ENCODE peak calls at places on chromosomes 7 and 10, in nine cellular contexts. G is PC-3; C is left ventricle myocardium inferior; D is HFFc6; H is GM03348; O is GF-D8; K is activated CD8-positive, alpha-beta memory T cell treated with anti-CD3 and anti-CD28 coated beads, Interleukin-2, amount 50 U/mL, for 48 hours; U is AML-193; A is mesenteric fat pad. W is an unnamed sample.

GRCh38 chr7:98284335-98285036 is 3.0 kb downstream of the BRI3 start:
- DNase-seq in G (peak), C (peak), D (peak), H (peak), O (peak), K (no peak), U (peak), A (peak), W (no peak)

GRCh38 chr10:113479346-113480080 is 73.3 kb upstream of the HABP2 start:
- DNase-seq in G (no peak), C (no peak), D (no peak), H (no peak), O (no peak), K (no peak), U (no peak), A (no peak), W (no peak)

GRCh38 chr7:55439627-55440026 is 74.5 kb downstream of the LANCL2 start:
- DNase-seq in G (peak), C (no peak), D (peak), H (peak), O (no peak), K (no peak), U (no peak), A (no peak), W (no peak)

GRCh38 chr10:50561816-50562215 is 61.9 kb downstream of the SGMS1 start:
- DNase-seq in G (peak), C (no peak), D (no peak), H (no peak), O (no peak), K (no peak), U (no peak), A (no peak), W (no peak)

GRCh38 chr10:5523796-5524574 is 776 bp upstream of the CALML3 start:
- DNase-seq in G (no peak), C (no peak), D (no peak), H (no peak), O (no peak), K (peak), U (no peak), A (peak), W (no peak)

GRCh38 chr10:43250625-43250924 is 16.3 kb downstream of the RASGEF1A start:
- DNase-seq in G (no peak), C (no peak), D (no peak), H (no peak), O (no peak), K (no peak), U (no peak), A (no peak), W (no peak)

GRCh38 chr10:52566471-52567246 is 205.9 kb downstream of the MBL2 start:
- DNase-seq in G (peak), C (no peak), D (peak), H (peak), O (no peak), K (no peak), U (no peak), A (no peak), W (no peak)

GRCh38 chr7:80210400-80210799 is 75.8 kb downstream of the GNAI1 start:
- DNase-seq in G (no peak), C (no peak), D (no peak), H (no peak), O (no peak), K (no peak), U (no peak), A (no peak), W (no peak)

GRCh38 chr7:93108003-93108402 is 9.8 kb downstream of the SAMD9 start:
- DNase-seq in G (no peak), C (no peak), D (no peak), H (no peak), O (no peak), K (no peak), U (no peak), A (no peak), W (no peak)

GRCh38 chr10:99700649-99701048 is 31.3 kb downstream of the COX15 start:
- DNase-seq in G (no peak), C (no peak), D (no peak), H (no peak), O (no peak), K (no peak), U (no peak), A (no peak), W (no peak)

GRCh38 chr7:157635148-157635500 is 298.3 kb downstream of the DNAJB6 start:
- DNase-seq in G (no peak), C (no peak), D (no peak), H (no peak), O (no peak), K (no peak), U (no peak), A (peak), W (no peak)

GRCh38 chr7:121204537-121204936 is 124.3 kb upstream of the WNT16 start:
- DNase-seq in G (no peak), C (peak), D (peak), H (no peak), O (no peak), K (no peak), U (no peak), A (no peak), W (no peak)

GRCh38 chr10:85602713-85603112 is 763.9 kb downstream of the GRID1 start:
- DNase-seq in G (no peak), C (no peak), D (no peak), H (no peak), O (no peak), K (no peak), U (no peak), A (no peak), W (no peak)

GRCh38 chr7:156612930-156613329 is 27.6 kb upstream of the RNF32 start:
- DNase-seq in G (no peak), C (no peak), D (no peak), H (no peak), O (no peak), K (peak), U (no peak), A (no peak), W (peak)

GRCh38 chr7:42014625-42015412 is 222.2 kb downstream of the GLI3 start:
- DNase-seq in G (peak), C (no peak), D (no peak), H (peak), O (no peak), K (peak), U (peak), A (no peak), W (peak)

GRCh38 chr10:77872151-77872946 is 54.2 kb downstream of the DLG5 start:
- DNase-seq in G (no peak), C (no peak), D (no peak), H (no peak), O (no peak), K (no peak), U (no peak), A (no peak), W (no peak)

GRCh38 chr10:118792501-118792900 is 37.7 kb upstream of the CACUL1 start:
- DNase-seq in G (peak), C (no peak), D (peak), H (peak), O (peak), K (no peak), U (peak), A (peak), W (no peak)

GRCh38 chr10:124943301-124944092 is 1.6 kb downstream of the ZRANB1 start:
- DNase-seq in G (peak), C (no peak), D (peak), H (peak), O (peak), K (no peak), U (no peak), A (no peak), W (no peak)

GRCh38 chr10:95728535-95728934 is 27.4 kb upstream of the ENTPD1 start:
- DNase-seq in G (peak), C (no peak), D (no peak), H (no peak), O (peak), K (no peak), U (no peak), A (no peak), W (no peak)

GRCh38 chr7:103011650-103012049 is 62.9 kb downstream of the FBXL13 start:
- DNase-seq in G (peak), C (no peak), D (no peak), H (no peak), O (no peak), K (no peak), U (no peak), A (no peak), W (no peak)

GRCh38 chr10:114624941-114625780 is 32.9 kb downstream of the ABLIM1 start:
- DNase-seq in G (peak), C (no peak), D (no peak), H (no peak), O (no peak), K (no peak), U (no peak), A (no peak), W (no peak)

GRCh38 chr7:117338020-117338419 is 15.2 kb upstream of the WNT2 start:
- DNase-seq in G (peak), C (no peak), D (peak), H (peak), O (no peak), K (no peak), U (no peak), A (no peak), W (no peak)

GRCh38 chr7:35694161-35694783 is 663 bp downstream of the HERPUD2 start:
- DNase-seq in G (peak), C (no peak), D (no peak), H (peak), O (no peak), K (peak), U (no peak), A (no peak), W (no peak)

GRCh38 chr7:155586843-155587440 is 40.6 kb upstream of the CNPY1 start:
- DNase-seq in G (no peak), C (no peak), D (no peak), H (no peak), O (no peak), K (no peak), U (no peak), A (peak), W (no peak)

GRCh38 chr10:44577533-44577932 is 192.6 kb upstream of the CXCL12 start:
- DNase-seq in G (no peak), C (no peak), D (no peak), H (no peak), O (no peak), K (no peak), U (no peak), A (no peak), W (no peak)

GRCh38 chr10:99551158-99551557 is 18.4 kb downstream of the NKX2-3 start:
- DNase-seq in G (peak), C (no peak), D (peak), H (no peak), O (peak), K (no peak), U (no peak), A (no peak), W (no peak)

GRCh38 chr7:15855726-15856125 is 169.2 kb upstream of the MEOX2 start:
- DNase-seq in G (no peak), C (no peak), D (no peak), H (no peak), O (no peak), K (no peak), U (no peak), A (no peak), W (no peak)

GRCh38 chr7:134317434-134317833 is 704 bp upstream of the SLC35B4 start:
- DNase-seq in G (peak), C (no peak), D (no peak), H (no peak), O (no peak), K (no peak), U (no peak), A (no peak), W (no peak)

GRCh38 chr7:148633761-148634160 is 43.2 kb downstream of the C7orf33 start:
- DNase-seq in G (peak), C (no peak), D (no peak), H (no peak), O (no peak), K (no peak), U (no peak), A (no peak), W (no peak)

GRCh38 chr7:143898810-143899209 is 3.2 kb downstream of the TCAF1 start:
- DNase-seq in G (no peak), C (no peak), D (no peak), H (no peak), O (no peak), K (no peak), U (no peak), A (no peak), W (no peak)

GRCh38 chr10:67242531-67242930 is 316.7 kb downstream of the LRRTM3 start:
- DNase-seq in G (no peak), C (no peak), D (no peak), H (no peak), O (no peak), K (no peak), U (no peak), A (no peak), W (no peak)

GRCh38 chr10:71745659-71746250 is 26.2 kb upstream of the C10orf105 start:
- DNase-seq in G (no peak), C (no peak), D (no peak), H (no peak), O (no peak), K (no peak), U (no peak), A (no peak), W (no peak)

GRCh38 chr10:30500963-30501504 is 67.0 kb downstream of the MAP3K8 start:
- DNase-seq in G (peak), C (no peak), D (no peak), H (no peak), O (no peak), K (no peak), U (no peak), A (no peak), W (no peak)

GRCh38 chr7:154906736-154907355 is 96.1 kb downstream of the PAXIP1 start:
- DNase-seq in G (no peak), C (no peak), D (no peak), H (no peak), O (no peak), K (no peak), U (no peak), A (peak), W (no peak)

GRCh38 chr10:66252986-66253385 is 672.9 kb upstream of the LRRTM3 start:
- DNase-seq in G (no peak), C (no peak), D (no peak), H (no peak), O (no peak), K (no peak), U (no peak), A (no peak), W (no peak)

GRCh38 chr7:115477193-115477651 is 553.3 kb downstream of the TFEC start:
- DNase-seq in G (no peak), C (peak), D (no peak), H (peak), O (no peak), K (no peak), U (no peak), A (no peak), W (no peak)

GRCh38 chr10:19021162-19021561 is 27.4 kb upstream of the MALRD1 start:
- DNase-seq in G (no peak), C (no peak), D (no peak), H (no peak), O (no peak), K (no peak), U (no peak), A (no peak), W (no peak)

GRCh38 chr7:81956520-81956919 is 186.7 kb upstream of the HGF start:
- DNase-seq in G (peak), C (no peak), D (peak), H (peak), O (peak), K (no peak), U (peak), A (no peak), W (no peak)

W was measured in activated naive CD8-positive, alpha-beta T cell treated with anti-CD3 and anti-CD28 coated beads for 36 hours.